ENCODE peak calls at places on chromosomes 2 and 18, in four cellular contexts. One of them, this sample, is unnamed.

GRCh38 chr18:78779996-78780718 is 199.5 kb upstream of the SALL3 start:
- DNase-seq in GM12878: no peak
- DNase-seq in SK-N-SH: no peak
- DNase-seq in H1: no peak
- DNase-seq in this sample: no peak

GRCh38 chr2:192729369-192729768 is 534.6 kb upstream of the TMEFF2 start:
- DNase-seq in H1: no peak
- DNase-seq in GM12878: no peak
- DNase-seq in SK-N-SH: no peak
- DNase-seq in this sample: no peak

GRCh38 chr2:8370258-8370802 is 311.5 kb upstream of the ID2 start:
- DNase-seq in GM12878: no peak
- DNase-seq in H1: no peak
- DNase-seq in SK-N-SH: no peak
- DNase-seq in this sample: no peak

GRCh38 chr2:100321181-100321880 is 970 bp downstream of the LONRF2 start:
- DNase-seq in GM12878: no peak
- DNase-seq in H1: peak
- DNase-seq in SK-N-SH: peak
- DNase-seq in this sample: peak

GRCh38 chr2:235206980-235207579 is 255.3 kb downstream of the SH3BP4 start:
- DNase-seq in GM12878: no peak
- DNase-seq in SK-N-SH: no peak
- DNase-seq in H1: peak
- DNase-seq in this sample: no peak

GRCh38 chr2:174495365-174496012 is 8.7 kb upstream of the GPR155 start:
- DNase-seq in SK-N-SH: no peak
- DNase-seq in H1: no peak
- DNase-seq in GM12878: no peak
- DNase-seq in this sample: no peak

GRCh38 chr2:195447353-195447975 is 209.6 kb upstream of the SLC39A10 start:
- DNase-seq in SK-N-SH: no peak
- DNase-seq in GM12878: no peak
- DNase-seq in H1: no peak
- DNase-seq in this sample: no peak

GRCh38 chr2:171387052-171387451 is 46.7 kb downstream of the METTL8 start:
- DNase-seq in GM12878: no peak
- DNase-seq in SK-N-SH: no peak
- DNase-seq in H1: no peak
- DNase-seq in this sample: no peak

GRCh38 chr2:6545795-6546194 is 319.9 kb downstream of the CMPK2 start:
- DNase-seq in H1: no peak
- DNase-seq in GM12878: no peak
- DNase-seq in SK-N-SH: no peak
- DNase-seq in this sample: no peak

GRCh38 chr2:126778561-126779285 is 120.0 kb upstream of the TEX51 start:
- DNase-seq in SK-N-SH: no peak
- DNase-seq in H1: no peak
- DNase-seq in GM12878: no peak
- DNase-seq in this sample: no peak

GRCh38 chr2:222882484-222882928 is 21.7 kb downstream of the ACSL3 start:
- DNase-seq in SK-N-SH: no peak
- DNase-seq in H1: no peak
- DNase-seq in GM12878: no peak
- DNase-seq in this sample: no peak

GRCh38 chr2:223488814-223489213 is 113.3 kb downstream of the SCG2 start:
- DNase-seq in GM12878: no peak
- DNase-seq in H1: no peak
- DNase-seq in SK-N-SH: peak
- DNase-seq in this sample: peak

GRCh38 chr2:167940361-167940744 is 307.0 kb downstream of the STK39 start:
- DNase-seq in SK-N-SH: no peak
- DNase-seq in GM12878: no peak
- DNase-seq in H1: no peak
- DNase-seq in this sample: no peak

GRCh38 chr2:225177098-225177497 is 134.8 kb upstream of the DOCK10 start:
- DNase-seq in H1: no peak
- DNase-seq in GM12878: no peak
- DNase-seq in SK-N-SH: no peak
- DNase-seq in this sample: no peak

GRCh38 chr2:30514134-30514860 is 67.3 kb downstream of the LCLAT1 start:
- DNase-seq in GM12878: no peak
- DNase-seq in H1: no peak
- DNase-seq in SK-N-SH: peak
- DNase-seq in this sample: peak

GRCh38 chr2:28626891-28627421 is 124.7 kb upstream of the PPP1CB start:
- DNase-seq in SK-N-SH: no peak
- DNase-seq in GM12878: no peak
- DNase-seq in H1: no peak
- DNase-seq in this sample: no peak

GRCh38 chr18:61201516-61201915 is 131.7 kb upstream of the CDH20 start:
- DNase-seq in H1: no peak
- DNase-seq in SK-N-SH: no peak
- DNase-seq in GM12878: no peak
- DNase-seq in this sample: no peak

GRCh38 chr2:71563872-71564271 is 110.5 kb downstream of the DYSF start:
- DNase-seq in GM12878: no peak
- DNase-seq in SK-N-SH: no peak
- DNase-seq in H1: no peak
- DNase-seq in this sample: no peak

GRCh38 chr2:27016801-27017325 is 15.9 kb upstream of the TMEM214 start:
- DNase-seq in H1: peak
- DNase-seq in SK-N-SH: peak
- DNase-seq in GM12878: no peak
- DNase-seq in this sample: peak

GRCh38 chr18:11323359-11323819 is 174.0 kb upstream of the PIEZO2 start:
- DNase-seq in H1: no peak
- DNase-seq in GM12878: no peak
- DNase-seq in SK-N-SH: no peak
- DNase-seq in this sample: no peak

GRCh38 chr2:197990356-197990755 is 186.0 kb downstream of the PLCL1 start:
- DNase-seq in SK-N-SH: no peak
- DNase-seq in GM12878: no peak
- DNase-seq in H1: no peak
- DNase-seq in this sample: no peak

GRCh38 chr2:172308253-172308935 is 119.0 kb upstream of the ITGA6 start:
- DNase-seq in SK-N-SH: no peak
- DNase-seq in H1: no peak
- DNase-seq in GM12878: no peak
- DNase-seq in this sample: no peak

GRCh38 chr18:55588876-55589595 is 1.0 kb upstream of the TCF4 start:
- DNase-seq in GM12878: no peak
- DNase-seq in H1: no peak
- DNase-seq in SK-N-SH: peak
- DNase-seq in this sample: no peak

GRCh38 chr2:231929961-231930600 is 3.9 kb upstream of the NPPC start:
- DNase-seq in SK-N-SH: peak
- DNase-seq in GM12878: no peak
- DNase-seq in H1: peak
- DNase-seq in this sample: peak

GRCh38 chr2:231927566-231927890 is 1.3 kb upstream of the NPPC start:
- DNase-seq in H1: peak
- DNase-seq in SK-N-SH: no peak
- DNase-seq in GM12878: no peak
- DNase-seq in this sample: no peak

GRCh38 chr2:231928481-231928880 is 2.3 kb upstream of the NPPC start:
- DNase-seq in H1: peak
- DNase-seq in GM12878: no peak
- DNase-seq in SK-N-SH: peak
- DNase-seq in this sample: no peak

GRCh38 chr2:231930601-231931281 is 4.5 kb upstream of the NPPC start:
- DNase-seq in SK-N-SH: no peak
- DNase-seq in GM12878: no peak
- DNase-seq in H1: peak
- DNase-seq in this sample: no peak

GRCh38 chr2:231928901-231929725 is 2.9 kb upstream of the NPPC start:
- DNase-seq in H1: peak
- DNase-seq in GM12878: no peak
- DNase-seq in SK-N-SH: no peak
- DNase-seq in this sample: no peak
- TF ChIP-seq NRF1 in H1: no peak
- TF ChIP-seq NRF1 in GM12878: no peak
- TF ChIP-seq NRF1 in SK-N-SH: no peak
- TF ChIP-seq NRF1 in this sample: no peak

DNA sequence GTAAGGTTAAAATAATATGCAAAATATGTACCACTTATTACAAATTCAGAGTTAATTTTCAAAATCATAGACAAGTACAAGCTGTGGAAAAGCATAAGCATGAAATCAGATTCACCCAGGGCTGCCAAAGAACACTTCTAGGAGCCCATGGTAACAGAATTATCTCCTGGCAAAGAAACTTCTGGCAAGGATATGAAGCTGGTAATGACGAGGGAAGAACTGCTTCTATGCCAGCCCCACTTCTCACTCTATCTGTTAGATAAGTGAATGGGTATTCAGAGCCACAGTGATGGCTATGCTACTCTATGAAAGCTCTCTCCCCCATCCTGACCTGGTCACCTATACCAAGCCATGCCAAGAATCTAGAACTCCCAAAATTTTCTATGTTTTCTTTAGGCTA is 36.9 kb upstream of the PDE1A start:
- DNase-seq in SK-N-SH: no peak
- DNase-seq in H1: no peak
- DNase-seq in GM12878: no peak
- DNase-seq in this sample: no peak
- TF ChIP-seq NRF1 in SK-N-SH: no peak
- TF ChIP-seq NRF1 in H1: no peak
- TF ChIP-seq NRF1 in GM12878: no peak
- TF ChIP-seq NRF1 in this sample: no peak

DNA sequence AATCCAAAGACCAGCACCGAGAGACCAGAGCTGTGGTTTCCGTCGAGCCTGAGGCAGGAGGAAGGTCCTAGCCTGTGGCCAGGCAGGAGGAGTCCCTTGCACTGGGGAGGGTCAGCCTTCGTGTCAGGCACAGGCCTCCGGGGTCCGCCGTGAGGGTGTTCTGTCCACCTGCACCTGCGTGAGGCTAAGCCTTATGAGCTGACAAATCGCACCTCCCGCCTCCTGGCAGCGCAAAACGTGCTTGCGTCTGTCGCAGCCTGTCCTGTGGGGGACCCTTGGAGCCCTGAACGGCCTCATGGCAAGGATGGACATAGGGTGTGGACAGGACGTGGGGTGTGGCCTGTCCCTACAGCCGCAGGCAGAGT is 73.3 kb downstream of the KCNG2 start:
- DNase-seq in H1: no peak
- DNase-seq in SK-N-SH: no peak
- DNase-seq in GM12878: no peak
- DNase-seq in this sample: no peak
- TF ChIP-seq NRF1 in H1: no peak
- TF ChIP-seq NRF1 in SK-N-SH: no peak
- TF ChIP-seq NRF1 in GM12878: no peak
- TF ChIP-seq NRF1 in this sample: no peak

GRCh38 chr2:57882895-57883515 is 163.6 kb upstream of the VRK2 start:
- DNase-seq in GM12878: no peak
- DNase-seq in SK-N-SH: no peak
- DNase-seq in H1: no peak
- DNase-seq in this sample: no peak
- TF ChIP-seq NRF1 in GM12878: no peak
- TF ChIP-seq NRF1 in SK-N-SH: no peak
- TF ChIP-seq NRF1 in H1: no peak
- TF ChIP-seq NRF1 in this sample: no peak

This sample was measured in K562.